ENCODE peak calls at places on chromosomes 1 and 21, in five cellular contexts. K is fibroblast of lung, Q is germinal center, Y is C1 segment of cervical spinal cord, A is LNCaP clone FGC. I is an unnamed sample.

GRCh38 chr1:50704126-50704525 is 255.9 kb downstream of the FAF1 start:
- DNase-seq in K (peak; percentile 50), Q (peak; percentile 50), Y (no peak), A (no peak), I (peak; percentile 85)

GRCh38 chr1:27416387-27417111 is 24.1 kb downstream of the GPR3 start:
- DNase-seq in K (peak; percentile 73), Q (peak; percentile 55), Y (no peak), A (no peak), I (peak; percentile 91)

GRCh38 chr1:56330400-56331026 is 248.8 kb downstream of the PLPP3 start:
- DNase-seq in K (peak; percentile 80), Q (no peak), Y (no peak), A (no peak), I (no peak)

GRCh38 chr1:228339766-228340685 is 66.6 kb downstream of the TRIM11 start:
- DNase-seq in K (no peak), Q (no peak), Y (no peak), A (no peak), I (no peak)

GRCh38 chr21:46392921-46393320 is 65.8 kb upstream of the DIP2A start:
- DNase-seq in K (no peak), Q (no peak), Y (no peak), A (no peak), I (no peak)

GRCh38 chr1:10943041-10943440 is 69.4 kb upstream of the TARDBP start:
- DNase-seq in K (no peak), Q (no peak), Y (no peak), A (no peak), I (no peak)

GRCh38 chr1:117605164-117605810 is 561 bp upstream of the TENT5C start:
- DNase-seq in K (no peak), Q (no peak), Y (peak; percentile 60), A (no peak), I (no peak)

GRCh38 chr1:224644553-224645154 is 28.5 kb downstream of the CNIH3 start:
- DNase-seq in K (peak; percentile 59), Q (peak; percentile 56), Y (no peak), A (peak; percentile 34), I (peak; percentile 78)

I was measured in Karpas-422.